ENCODE peak calls at places on chromosomes 5 and 9, in six cellular contexts. K is HCT116, O is BJ, S is fibroblast of pulmonary artery, P is body of pancreas, W is psoas muscle. H is an unnamed sample.

GRCh38 chr5:6766558-6767191 is 53.4 kb downstream of the TENT4A start:
- DNase-seq in O (no peak), S (peak; percentile 51), W (peak; percentile 95), K (peak; percentile 77), P (peak; percentile 88), H (peak; percentile 79)

GRCh38 chr5:88244686-88245085 is 24.0 kb downstream of the TMEM161B start:
- DNase-seq in S (no peak), O (no peak), W (no peak), P (no peak), K (no peak), H (no peak)

GRCh38 chr5:171162602-171163001 is 146.4 kb upstream of the TLX3 start:
- DNase-seq in K (peak; percentile 8), S (peak; percentile 39), P (no peak), W (no peak), O (no peak), H (no peak)

GRCh38 chr5:56123531-56124243 is 109.4 kb downstream of the ANKRD55 start:
- DNase-seq in O (peak; percentile 97), W (no peak), S (peak; percentile 99), K (peak; percentile 91), P (peak; percentile 69), H (peak; percentile 93)

GRCh38 chr9:109880276-109881169 is 100.5 kb downstream of the PALM2AKAP2 start:
- DNase-seq in O (no peak), K (peak; percentile 67), P (no peak), W (no peak), S (peak; percentile 62), H (no peak)

GRCh38 chr9:93079371-93079770 is 16.6 kb upstream of the CARD19 start:
- DNase-seq in O (no peak), S (no peak), P (no peak), W (no peak), K (no peak), H (no peak)

GRCh38 chr9:95516221-95516735 is 493 bp downstream of the PTCH1 start:
- DNase-seq in K (no peak), O (no peak), W (no peak), P (no peak), S (peak; percentile 21), H (no peak)

GRCh38 chr5:177023247-177023703 is 779 bp downstream of the ZNF346 start:
- DNase-seq in P (no peak), W (no peak), O (no peak), K (no peak), S (no peak), H (no peak)

GRCh38 chr5:61357745-61358144 is 25.7 kb downstream of the ZSWIM6 start:
- DNase-seq in W (no peak), O (no peak), P (no peak), K (peak; percentile 36), S (no peak), H (no peak)

GRCh38 chr5:1793966-1794895 is 5.4 kb downstream of the MRPL36 start:
- DNase-seq in P (no peak), S (peak; percentile 78), O (peak; percentile 51), W (no peak), K (no peak), H (peak; percentile 59)

GRCh38 chr9:90098456-90098855 is 493.6 kb downstream of the GADD45G start:
- DNase-seq in K (no peak), W (no peak), P (no peak), O (no peak), S (no peak), H (no peak)

GRCh38 chr5:95284512-95285405 is at the start of gene MCTP1:
- DNase-seq in K (no peak), S (no peak), O (no peak), P (peak; percentile 17), W (no peak), H (no peak)

GRCh38 chr5:157855404-157855994 is 3.4 kb downstream of the CLINT1 start:
- DNase-seq in O (no peak), W (no peak), S (peak; percentile 79), K (peak; percentile 51), P (peak; percentile 58), H (peak; percentile 11)

GRCh38 chr9:72305102-72305546 is 59.9 kb downstream of the ZFAND5 start:
- DNase-seq in W (peak; percentile 82), K (peak; percentile 95), O (no peak), P (peak; percentile 85), S (peak; percentile 69), H (peak; percentile 36)

GRCh38 chr9:75903785-75904360 is 13.4 kb downstream of the PCSK5 start:
- DNase-seq in O (no peak), S (peak; percentile 79), K (peak; percentile 48), W (no peak), P (no peak), H (no peak)

GRCh38 chr5:165630211-165630866 is 2124.9 kb downstream of the MAT2B start:
- DNase-seq in W (no peak), P (peak; percentile 58), K (no peak), O (no peak), S (peak; percentile 64), H (no peak)

GRCh38 chr5:23305055-23305454 is 202.4 kb upstream of the PRDM9 start:
- DNase-seq in O (no peak), P (no peak), K (no peak), S (no peak), W (no peak), H (no peak)

GRCh38 chr5:83745821-83746220 is 25.2 kb upstream of the HAPLN1 start:
- DNase-seq in P (no peak), K (no peak), O (no peak), W (no peak), S (no peak), H (no peak)

GRCh38 chr9:133638711-133639110 is 2.5 kb downstream of the DBH start:
- DNase-seq in S (no peak), W (peak; percentile 30), K (no peak), P (no peak), O (no peak), H (no peak)
- TF ChIP-seq CTCF in S (no peak), W (no peak), K (no peak), P (no peak), O (no peak), H (no peak)

GRCh38 chr9:134293031-134293521 is 33.2 kb upstream of the RXRA start:
- DNase-seq in W (peak; percentile 24), P (no peak), O (no peak), K (no peak), S (no peak), H (no peak)
- H3K4me3 ChIP-seq in W (no peak overlapping the region), P (no peak overlapping the region), O (no peak overlapping the region), K (no peak overlapping the region), S (no peak overlapping the region), H (no peak overlapping the region)

GRCh38 chr9:88378317-88378716 is 9.9 kb upstream of the SPIN1 start:
- DNase-seq in W (no peak), K (no peak), S (peak; percentile 11), P (no peak), O (no peak), H (no peak)
- TF ChIP-seq CTCF in W (no peak), K (peak; percentile 20), S (peak; percentile 21), P (no peak), O (peak; percentile 25), H (peak; percentile 14)

DNA sequence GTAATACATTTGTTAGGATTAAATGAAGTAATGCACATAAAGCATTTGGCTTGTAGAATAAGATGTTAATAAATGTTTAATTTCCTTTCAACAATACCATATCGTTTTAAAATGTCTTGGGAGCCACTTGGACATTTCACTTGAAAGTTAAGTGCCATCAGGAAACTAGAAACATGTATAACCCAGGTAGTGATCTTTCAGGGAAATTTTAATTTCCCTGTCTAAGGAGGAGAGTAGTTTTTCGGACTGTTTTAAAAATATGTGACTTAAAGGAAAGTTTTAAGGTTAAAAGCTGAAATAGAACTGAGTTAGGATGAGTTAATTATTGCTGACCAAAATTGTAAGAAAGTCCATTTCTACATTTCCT is 18.0 kb downstream of the CDC42SE2 start:
- DNase-seq in S (no peak), O (no peak), P (no peak), W (no peak), K (no peak), H (no peak)
- H3K4me3 ChIP-seq in S (no peak overlapping the region), O (no peak overlapping the region), P (no peak overlapping the region), W (no peak overlapping the region), K (no peak overlapping the region), H (no peak overlapping the region)

GRCh38 chr9:135819905-135820304 is 87.4 kb downstream of the CAMSAP1 start:
- DNase-seq in K (no peak), O (no peak), W (no peak), P (no peak), S (no peak), H (no peak)
- TF ChIP-seq CTCF in K (peak; percentile 53), O (no peak), W (no peak), P (no peak), S (no peak), H (no peak)

GRCh38 chr9:115921301-115921700 is 232.3 kb upstream of the PAPPA start:
- DNase-seq in K (no peak), S (peak; percentile 64), O (no peak), W (no peak), P (no peak), H (no peak)
- H3K4me3 ChIP-seq in K (no peak overlapping the region), S (no peak overlapping the region), O (no peak overlapping the region), W (no peak overlapping the region), P (no peak overlapping the region), H (no peak overlapping the region)